ENCODE peak calls at places on chromosomes 13 and 19, in seven cellular contexts. O is psoas muscle; C is naive thymus-derived CD4-positive, alpha-beta T cell; K is fibroblast of mammary gland; H is cardiac muscle cell; T is OCI-LY7; U is small intestine. R is an unnamed sample.

GRCh38 chr19:37362733-37363132 is 8.2 kb upstream of the ZNF527 start:
- DNase-seq in U (no peak), H (peak), K (peak), C (no peak), O (no peak), T (peak), R (no peak)

GRCh38 chr19:45160870-45161714 is at the start of gene NKPD1:
- DNase-seq in U (peak), C (no peak), H (no peak), T (no peak), K (no peak), O (no peak), R (no peak)

GRCh38 chr13:62846302-62846701 is 1430.7 kb upstream of the PCDH20 start:
- DNase-seq in T (no peak), O (no peak), K (peak), U (no peak), C (no peak), H (no peak), R (no peak)

GRCh38 chr13:112056284-112056727 is 10.6 kb upstream of the SOX1 start:
- DNase-seq in C (no peak), U (no peak), K (no peak), H (no peak), O (no peak), T (no peak), R (no peak)

GRCh38 chr13:113998781-113999617 is 25.1 kb upstream of the C13orf46 start:
- DNase-seq in T (no peak), U (no peak), O (no peak), H (no peak), K (no peak), C (no peak), R (no peak)

GRCh38 chr19:6761053-6761676 is 6.1 kb downstream of the SH2D3A start:
- DNase-seq in H (no peak), O (no peak), U (no peak), C (no peak), T (peak), K (no peak), R (no peak)

GRCh38 chr19:991932-992669 is 8.0 kb downstream of the WDR18 start:
- DNase-seq in C (no peak), H (no peak), U (no peak), K (no peak), O (no peak), T (no peak), R (no peak)

GRCh38 chr19:42088471-42089190 is 12.7 kb downstream of the ZNF574 start:
- DNase-seq in C (no peak), K (peak), O (no peak), U (no peak), H (no peak), T (no peak), R (no peak)

GRCh38 chr13:107585466-107585865 is 629.9 kb downstream of the LIG4 start:
- DNase-seq in C (no peak), U (peak), O (no peak), H (no peak), K (no peak), T (no peak), R (no peak)

GRCh38 chr19:31070126-31070525 is 279.1 kb downstream of the TSHZ3 start:
- DNase-seq in O (no peak), C (no peak), H (no peak), K (no peak), T (no peak), U (no peak), R (no peak)

GRCh38 chr13:40552895-40553294 is 113.5 kb downstream of the FOXO1 start:
- DNase-seq in U (no peak), K (no peak), T (no peak), H (no peak), O (no peak), C (no peak), R (no peak)

GRCh38 chr19:31280266-31281006 is 68.8 kb downstream of the TSHZ3 start:
- DNase-seq in C (no peak), K (no peak), U (no peak), O (no peak), T (no peak), H (no peak), R (no peak)

GRCh38 chr13:94339116-94339687 is 140.3 kb downstream of the DCT start:
- DNase-seq in T (no peak), K (no peak), C (no peak), H (no peak), O (no peak), U (no peak), R (no peak)

GRCh38 chr13:86765462-86765861 is 905.7 kb upstream of the SLITRK5 start:
- DNase-seq in T (no peak), U (no peak), C (no peak), K (no peak), H (no peak), O (no peak), R (no peak)

GRCh38 chr13:114068723-114069322 is 63.6 kb downstream of the RASA3 start:
- DNase-seq in C (no peak), O (no peak), T (no peak), H (peak), U (no peak), K (peak), R (peak)

GRCh38 chr13:51557875-51558604 is 26.2 kb upstream of the WDFY2 start:
- DNase-seq in K (peak), C (no peak), U (no peak), O (no peak), T (no peak), H (no peak), R (no peak)

GRCh38 chr19:39677931-39678889 is 22.5 kb downstream of the LGALS16 start:
- DNase-seq in K (peak), T (no peak), O (peak), U (peak), H (no peak), C (no peak), R (no peak)

GRCh38 chr19:55369651-55370304 is 485 bp downstream of the IL11 start:
- DNase-seq in K (peak), O (no peak), C (peak), U (no peak), H (peak), T (no peak), R (no peak)

GRCh38 chr19:31535691-31536460 is 186.6 kb upstream of the TSHZ3 start:
- DNase-seq in H (no peak), C (no peak), T (no peak), K (no peak), O (no peak), U (no peak), R (no peak)

GRCh38 chr13:94674609-94675348 is 37.6 kb downstream of the SOX21 start:
- DNase-seq in K (peak), C (peak), O (no peak), T (peak), H (peak), U (peak), R (no peak)

GRCh38 chr13:113941571-113942191 is 32.2 kb downstream of the C13orf46 start:
- DNase-seq in K (peak), O (no peak), C (no peak), T (no peak), H (no peak), U (peak), R (no peak)

GRCh38 chr19:8120636-8121480 is 28.5 kb downstream of the FBN3 start:
- DNase-seq in C (no peak), T (no peak), U (no peak), H (no peak), O (no peak), K (no peak), R (no peak)

GRCh38 chr19:35847911-35848310 is 4.4 kb downstream of the NPHS1 start:
- DNase-seq in C (no peak), U (no peak), K (no peak), O (no peak), H (no peak), T (no peak), R (no peak)

GRCh38 chr19:35844482-35845214 is 7.7 kb downstream of the NPHS1 start:
- DNase-seq in T (no peak), O (no peak), C (no peak), U (no peak), K (no peak), H (no peak), R (no peak)

GRCh38 chr19:35843676-35844481 is 8.4 kb downstream of the NPHS1 start:
- DNase-seq in H (peak), C (no peak), K (peak), T (no peak), U (peak), O (no peak), R (no peak)

GRCh38 chr19:35845215-35846037 is 6.9 kb downstream of the NPHS1 start:
- DNase-seq in C (no peak), H (peak), K (peak), O (peak), T (no peak), U (peak), R (no peak)

GRCh38 chr19:35846038-35846668 is 6.2 kb downstream of the NPHS1 start:
- DNase-seq in C (no peak), H (no peak), U (peak), O (no peak), T (no peak), K (no peak), R (no peak)
- H3K4me3 ChIP-seq in C (no peak), H (peak), U (no peak), O (peak), T (no peak), K (no peak), R (no peak)

DNA sequence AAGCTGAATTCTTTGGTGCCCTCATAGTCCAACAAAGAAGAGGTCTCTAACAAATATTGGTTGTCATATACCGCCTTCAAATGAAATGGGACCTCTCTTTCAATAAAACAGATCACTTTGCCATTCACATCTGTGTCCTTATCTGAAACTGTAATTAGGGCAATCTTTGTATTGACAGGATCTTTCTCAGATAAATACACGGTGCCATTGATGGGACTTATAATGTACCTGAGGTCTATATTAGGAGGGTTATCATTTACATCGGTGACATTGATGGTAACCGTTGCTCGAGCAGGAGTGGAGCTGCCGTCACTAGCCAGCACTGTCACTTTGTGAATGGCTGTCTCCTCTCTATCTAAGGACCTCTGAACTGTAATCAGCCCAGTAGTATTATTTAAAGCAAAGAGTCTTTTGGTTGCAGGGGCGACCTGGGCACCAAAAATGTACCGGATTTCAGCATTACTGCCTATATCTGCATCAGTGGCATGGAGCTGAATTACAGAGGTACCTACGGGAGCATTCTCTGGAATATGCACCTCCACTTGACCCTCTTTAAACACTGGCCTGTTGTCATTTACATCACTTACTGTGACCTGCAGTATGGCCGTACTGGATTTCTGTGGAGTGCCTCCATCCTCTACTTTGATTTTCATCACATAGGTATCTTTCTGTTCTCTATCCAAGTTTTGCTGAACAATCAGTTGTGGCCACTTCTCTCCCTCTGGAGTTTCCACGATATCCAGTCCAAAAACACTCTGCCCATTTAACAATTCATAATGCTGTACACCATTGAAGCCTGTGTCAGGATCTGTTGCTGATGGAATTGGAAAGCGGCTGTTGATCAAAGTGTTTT is 2.8 kb downstream of the PCDH9 start:
- DNase-seq in H (no peak), K (no peak), U (no peak), C (no peak), T (no peak), O (no peak), R (no peak)
- H3K4me3 ChIP-seq in H (no peak), K (no peak), U (no peak), C (no peak), T (peak), O (peak), R (no peak)

DNA sequence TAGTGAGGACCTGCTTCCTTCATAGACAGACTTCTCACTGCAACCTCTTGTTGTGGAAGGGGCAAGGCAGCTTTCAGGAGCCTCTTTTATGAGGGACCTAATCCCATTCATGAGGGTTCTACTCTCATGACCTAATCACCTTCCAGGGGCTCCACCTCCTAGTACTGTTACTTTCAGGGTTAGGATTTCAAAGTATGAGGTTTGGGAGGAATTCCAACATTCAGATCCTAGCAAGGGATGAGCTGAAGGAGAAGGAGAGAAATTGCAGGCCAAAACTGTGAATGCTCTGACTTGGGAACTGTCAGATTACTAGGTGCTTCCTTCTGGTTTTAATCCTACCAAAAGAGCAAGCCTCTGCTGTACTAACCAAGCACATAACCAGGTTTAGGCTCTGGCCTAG is 87.8 kb downstream of the LMO7 start:
- DNase-seq in O (no peak), U (no peak), K (no peak), C (no peak), T (no peak), H (no peak), R (no peak)
- H3K4me3 ChIP-seq in O (no peak), U (no peak), K (no peak), C (no peak), T (no peak), H (no peak), R (no peak)

GRCh38 chr19:50820549-50821247 is 2.9 kb downstream of the KLK1 start:
- DNase-seq in C (no peak), K (no peak), T (peak), U (peak), H (no peak), O (no peak), R (no peak)
- H3K4me3 ChIP-seq in C (no peak), K (no peak), T (no peak), U (no peak), H (no peak), O (no peak), R (no peak)

GRCh38 chr13:43751624-43752023 is 35.1 kb downstream of the ENOX1 start:
- DNase-seq in U (no peak), O (no peak), C (no peak), K (peak), H (no peak), T (no peak), R (no peak)
- H3K4me3 ChIP-seq in U (no peak), O (no peak), C (no peak), K (no peak), H (no peak), T (no peak), R (no peak)

R was measured in tibial nerve.